ENCODE peak calls at places on chromosomes 2 and 18, in eight cellular contexts. B is GM06990, X is osteoblast, R is mucosa of descending colon, N is esophagus squamous epithelium, Z is thoracic aorta, E is A549, J is GM12865. H is an unnamed sample.

GRCh38 chr2:179338681-179339080 is 74.0 kb upstream of the SESTD1 start:
- DNase-seq in B (no peak), X (peak; percentile 46), R (no peak), N (no peak), Z (no peak), E (no peak), J (no peak), H (no peak)

GRCh38 chr2:71619230-71619741 is 165.9 kb downstream of the DYSF start:
- DNase-seq in B (no peak), X (peak; percentile 4), R (no peak), N (no peak), Z (no peak), E (no peak), J (no peak), H (no peak)

GRCh38 chr18:38290229-38290628 is 724.6 kb upstream of the CELF4 start:
- DNase-seq in B (no peak), X (no peak), R (no peak), N (no peak), Z (no peak), E (no peak), J (no peak), H (no peak)

GRCh38 chr2:199851886-199852285 is 894 bp upstream of the FTCDNL1 start:
- DNase-seq in B (no peak), X (no peak), R (no peak), N (no peak), Z (no peak), E (no peak), J (no peak), H (no peak)

GRCh38 chr2:89848763-89849162 is 1157.3 kb downstream of the RPIA start:
- DNase-seq in B (no peak), X (peak; percentile 41), R (no peak), N (no peak), Z (no peak), E (no peak), J (no peak), H (no peak)

GRCh38 chr2:109613922-109614714 is at the start of the genes SEPTIN10 and SOWAHC:
- DNase-seq in B (peak; percentile 89), X (peak; percentile 99), R (peak; percentile 97), N (peak; percentile 49), Z (peak; percentile 93), E (peak; percentile 99), J (peak; percentile 97), H (peak; percentile 96)

GRCh38 chr2:30197570-30197969 is 33.8 kb upstream of the LBH start:
- DNase-seq in B (no peak), X (no peak), R (no peak), N (no peak), Z (no peak), E (no peak), J (no peak), H (no peak)

GRCh38 chr2:99140056-99140859 is 1.2 kb upstream of the C2orf15 start:
- DNase-seq in B (no peak), X (peak; percentile 86), R (no peak), N (no peak), Z (no peak), E (no peak), J (no peak), H (no peak)

GRCh38 chr2:181332044-181332443 is 125.1 kb upstream of the ITGA4 start:
- DNase-seq in B (no peak), X (no peak), R (no peak), N (no peak), Z (no peak), E (no peak), J (no peak), H (no peak)

GRCh38 chr18:11953113-11953512 is 28.2 kb upstream of the IMPA2 start:
- DNase-seq in B (no peak), X (no peak), R (no peak), N (no peak), Z (no peak), E (no peak), J (no peak), H (no peak)

GRCh38 chr2:217413193-217413592 is 553.3 kb upstream of the TNP1 start:
- DNase-seq in B (no peak), X (no peak), R (no peak), N (no peak), Z (no peak), E (no peak), J (no peak), H (no peak)

GRCh38 chr2:54722641-54723299 is 692 bp upstream of the EML6 start:
- DNase-seq in B (no peak), X (peak; percentile 69), R (no peak), N (no peak), Z (no peak), E (peak; percentile 10), J (peak; percentile 19), H (no peak)

GRCh38 chr2:150866431-150866830 is 379.0 kb upstream of the RND3 start:
- DNase-seq in B (no peak), X (no peak), R (no peak), N (no peak), Z (no peak), E (no peak), J (no peak), H (no peak)

GRCh38 chr2:85213404-85213803 is 80.2 kb downstream of the TCF7L1 start:
- DNase-seq in B (no peak), X (no peak), R (no peak), N (no peak), Z (no peak), E (no peak), J (no peak), H (no peak)

GRCh38 chr2:85215074-85216050 is 82.2 kb downstream of the TCF7L1 start:
- DNase-seq in B (no peak), X (peak; percentile 92), R (no peak), N (no peak), Z (no peak), E (no peak), J (peak; percentile 9), H (peak; percentile 31)

GRCh38 chr2:85216927-85217326 is 83.7 kb downstream of the TCF7L1 start:
- DNase-seq in B (no peak), X (no peak), R (no peak), N (no peak), Z (no peak), E (no peak), J (peak; percentile 38), H (no peak)

GRCh38 chr2:85213893-85214512 is 80.8 kb downstream of the TCF7L1 start:
- DNase-seq in B (no peak), X (no peak), R (no peak), N (no peak), Z (no peak), E (no peak), J (no peak), H (no peak)

GRCh38 chr2:85216051-85216431 is 82.8 kb downstream of the TCF7L1 start:
- DNase-seq in B (no peak), X (no peak), R (no peak), N (no peak), Z (no peak), E (no peak), J (no peak), H (no peak)
- H3K4me3 ChIP-seq in B (no peak overlapping the region), X (peak overlapping the region; percentile 46), R (no peak overlapping the region), N (peak overlapping the region; percentile 16), Z (peak overlapping the region; percentile 48), E (no peak overlapping the region), J (no peak overlapping the region), H (no peak overlapping the region)

GRCh38 chr2:189018636-189019035 is 44.5 kb downstream of the COL3A1 start:
- DNase-seq in B (no peak), X (peak; percentile 58), R (no peak), N (no peak), Z (no peak), E (no peak), J (no peak), H (no peak)

GRCh38 chr2:189022002-189022401 is 47.8 kb downstream of the COL3A1 start:
- DNase-seq in B (no peak), X (peak; percentile 32), R (no peak), N (no peak), Z (no peak), E (no peak), J (no peak), H (no peak)

GRCh38 chr2:189024861-189025618 is 50.9 kb downstream of the COL3A1 start:
- DNase-seq in B (no peak), X (no peak), R (no peak), N (no peak), Z (no peak), E (peak; percentile 42), J (peak; percentile 5), H (no peak)

GRCh38 chr2:189020179-189020578 is 46.0 kb downstream of the COL3A1 start:
- DNase-seq in B (no peak), X (no peak), R (no peak), N (no peak), Z (no peak), E (no peak), J (no peak), H (no peak)

GRCh38 chr2:189022492-189022891 is 48.3 kb downstream of the COL3A1 start:
- DNase-seq in B (no peak), X (no peak), R (no peak), N (no peak), Z (no peak), E (no peak), J (no peak), H (no peak)
- H3K4me3 ChIP-seq in B (no peak overlapping the region), X (no peak overlapping the region), R (no peak overlapping the region), N (no peak overlapping the region), Z (no peak overlapping the region), E (no peak overlapping the region), J (no peak overlapping the region), H (no peak overlapping the region)

DNA sequence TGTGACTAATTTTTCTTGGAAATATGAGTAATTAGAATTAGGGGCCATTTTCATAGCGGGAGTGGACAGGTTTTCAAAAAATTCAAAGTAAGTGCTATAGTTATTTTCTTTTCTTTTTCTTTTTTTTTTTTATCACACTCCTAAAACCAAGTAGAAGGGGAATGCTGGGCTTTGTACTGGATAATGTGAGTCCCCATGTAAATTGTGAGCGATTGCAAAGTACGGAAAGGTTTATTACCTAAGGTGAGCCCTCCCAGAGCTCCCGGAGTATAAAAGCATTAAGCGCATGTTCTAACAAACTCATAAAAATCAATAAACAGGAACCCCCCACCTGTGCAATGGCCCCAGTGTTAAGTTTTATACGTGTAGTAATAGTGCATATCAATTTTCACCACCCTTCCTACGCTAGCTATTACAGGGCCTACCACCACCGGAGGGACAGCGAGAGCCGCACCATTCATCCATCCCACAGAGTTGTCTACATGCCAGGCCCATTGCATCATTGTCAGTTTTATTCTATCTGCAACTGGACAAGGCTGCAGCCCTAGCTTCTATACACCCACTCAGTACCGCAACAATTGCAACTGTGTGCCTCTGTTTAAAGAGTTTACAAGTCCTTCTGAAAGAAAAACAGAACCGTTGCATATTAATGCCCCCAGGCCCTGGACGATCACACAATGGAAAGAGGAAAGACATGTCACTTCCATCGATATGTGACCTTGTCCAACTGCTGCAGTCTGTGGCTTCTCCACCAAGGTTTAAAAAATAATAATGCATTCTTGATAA is 58.7 kb downstream of the ZEB2 start:
- DNase-seq in B (no peak), X (peak; percentile 73), R (no peak), N (no peak), Z (no peak), E (no peak), J (no peak), H (no peak)
- H3K4me3 ChIP-seq in B (no peak overlapping the region), X (peak overlapping the region; percentile 2), R (no peak overlapping the region), N (no peak overlapping the region), Z (no peak overlapping the region), E (no peak overlapping the region), J (no peak overlapping the region), H (no peak overlapping the region)

DNA sequence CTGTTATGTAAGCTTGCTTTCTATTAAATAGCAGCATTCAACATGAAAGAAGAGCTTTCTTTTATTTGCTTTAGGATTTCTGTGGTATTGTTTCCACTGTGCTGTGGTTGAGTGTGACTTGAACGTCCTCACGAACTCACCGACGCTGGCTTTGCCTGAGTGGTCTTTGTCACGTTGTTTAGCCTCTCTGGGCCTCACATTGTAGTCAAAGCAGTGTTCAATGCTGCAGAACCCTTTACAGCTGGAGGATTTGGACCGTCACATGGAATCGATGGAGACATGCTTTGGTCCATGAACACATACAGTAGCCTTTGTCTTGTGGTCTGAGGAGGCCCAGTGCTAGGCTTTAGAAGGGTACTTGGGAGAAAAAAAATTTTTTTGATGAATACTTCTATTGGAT is 66.3 kb downstream of the TANC1 start:
- DNase-seq in B (no peak), X (no peak), R (no peak), N (no peak), Z (no peak), E (no peak), J (no peak), H (no peak)
- H3K4me3 ChIP-seq in B (no peak overlapping the region), X (no peak overlapping the region), R (no peak overlapping the region), N (no peak overlapping the region), Z (no peak overlapping the region), E (no peak overlapping the region), J (no peak overlapping the region), H (no peak overlapping the region)